ENCODE peak calls at places on chromosomes 7 and 10, in nine cellular contexts. One of them, this sample, is unnamed.

GRCh38 chr7:36605261-36605660 is 119.0 kb downstream of the AOAH start:
- DNase-seq in H1: no peak
- DNase-seq in endothelial cell of umbilical vein: no peak
- DNase-seq in cardiac fibroblast: no peak
- DNase-seq in dermis blood vessel endothelial cell: no peak
- DNase-seq in M059J: peak
- DNase-seq in NCI-H774: no peak
- DNase-seq in GDM1: no peak
- DNase-seq in CD4-positive, alpha-beta T cell: no peak
- DNase-seq in this sample: no peak

GRCh38 chr10:78862328-78862640 is 206.5 kb upstream of the ZMIZ1 start:
- DNase-seq in M059J: no peak
- DNase-seq in H1: no peak
- DNase-seq in NCI-H774: no peak
- DNase-seq in GDM1: no peak
- DNase-seq in CD4-positive, alpha-beta T cell: no peak
- DNase-seq in dermis blood vessel endothelial cell: peak
- DNase-seq in cardiac fibroblast: no peak
- DNase-seq in endothelial cell of umbilical vein: no peak
- DNase-seq in this sample: no peak

GRCh38 chr10:67141300-67141699 is 215.5 kb downstream of the LRRTM3 start:
- DNase-seq in H1: no peak
- DNase-seq in endothelial cell of umbilical vein: no peak
- DNase-seq in dermis blood vessel endothelial cell: no peak
- DNase-seq in cardiac fibroblast: no peak
- DNase-seq in CD4-positive, alpha-beta T cell: no peak
- DNase-seq in M059J: no peak
- DNase-seq in GDM1: no peak
- DNase-seq in NCI-H774: no peak
- DNase-seq in this sample: no peak

GRCh38 chr10:35781643-35782035 is 139.5 kb upstream of the FZD8 start:
- DNase-seq in H1: no peak
- DNase-seq in M059J: no peak
- DNase-seq in endothelial cell of umbilical vein: peak
- DNase-seq in cardiac fibroblast: no peak
- DNase-seq in dermis blood vessel endothelial cell: peak
- DNase-seq in GDM1: no peak
- DNase-seq in CD4-positive, alpha-beta T cell: no peak
- DNase-seq in NCI-H774: no peak
- DNase-seq in this sample: no peak

GRCh38 chr10:60130130-60130579 is 223.8 kb upstream of the CCDC6 start:
- DNase-seq in endothelial cell of umbilical vein: no peak
- DNase-seq in GDM1: no peak
- DNase-seq in dermis blood vessel endothelial cell: no peak
- DNase-seq in CD4-positive, alpha-beta T cell: no peak
- DNase-seq in NCI-H774: no peak
- DNase-seq in cardiac fibroblast: no peak
- DNase-seq in H1: no peak
- DNase-seq in M059J: no peak
- DNase-seq in this sample: no peak

GRCh38 chr10:21399392-21400015 is 126.0 kb downstream of the SKIDA1 start:
- DNase-seq in GDM1: no peak
- DNase-seq in NCI-H774: peak
- DNase-seq in endothelial cell of umbilical vein: peak
- DNase-seq in M059J: peak
- DNase-seq in CD4-positive, alpha-beta T cell: no peak
- DNase-seq in dermis blood vessel endothelial cell: peak
- DNase-seq in H1: no peak
- DNase-seq in cardiac fibroblast: peak
- DNase-seq in this sample: no peak

GRCh38 chr7:2517004-2517403 is 2.6 kb upstream of the LFNG start:
- DNase-seq in M059J: peak
- DNase-seq in GDM1: no peak
- DNase-seq in CD4-positive, alpha-beta T cell: no peak
- DNase-seq in endothelial cell of umbilical vein: no peak
- DNase-seq in H1: no peak
- DNase-seq in dermis blood vessel endothelial cell: no peak
- DNase-seq in cardiac fibroblast: peak
- DNase-seq in NCI-H774: no peak
- DNase-seq in this sample: no peak

GRCh38 chr7:82745117-82745516 is 301.5 kb upstream of the CACNA2D1 start:
- DNase-seq in NCI-H774: no peak
- DNase-seq in M059J: peak
- DNase-seq in H1: no peak
- DNase-seq in GDM1: no peak
- DNase-seq in CD4-positive, alpha-beta T cell: no peak
- DNase-seq in dermis blood vessel endothelial cell: no peak
- DNase-seq in cardiac fibroblast: peak
- DNase-seq in endothelial cell of umbilical vein: no peak
- DNase-seq in this sample: no peak

GRCh38 chr7:120190109-120190508 is 82.9 kb upstream of the KCND2 start:
- DNase-seq in NCI-H774: no peak
- DNase-seq in endothelial cell of umbilical vein: no peak
- DNase-seq in GDM1: no peak
- DNase-seq in CD4-positive, alpha-beta T cell: no peak
- DNase-seq in M059J: no peak
- DNase-seq in cardiac fibroblast: no peak
- DNase-seq in H1: no peak
- DNase-seq in dermis blood vessel endothelial cell: no peak
- DNase-seq in this sample: no peak

GRCh38 chr7:101411477-101411954 is 48.8 kb downstream of the COL26A1 start:
- DNase-seq in NCI-H774: no peak
- DNase-seq in M059J: no peak
- DNase-seq in endothelial cell of umbilical vein: no peak
- DNase-seq in cardiac fibroblast: no peak
- DNase-seq in CD4-positive, alpha-beta T cell: no peak
- DNase-seq in dermis blood vessel endothelial cell: no peak
- DNase-seq in GDM1: peak
- DNase-seq in H1: no peak
- DNase-seq in this sample: no peak

GRCh38 chr7:155647734-155648133 is 3.3 kb downstream of the RBM33 start:
- DNase-seq in CD4-positive, alpha-beta T cell: no peak
- DNase-seq in NCI-H774: no peak
- DNase-seq in GDM1: no peak
- DNase-seq in M059J: no peak
- DNase-seq in H1: no peak
- DNase-seq in endothelial cell of umbilical vein: no peak
- DNase-seq in dermis blood vessel endothelial cell: no peak
- DNase-seq in cardiac fibroblast: no peak
- DNase-seq in this sample: no peak

GRCh38 chr10:113093188-113094113 is 143.4 kb downstream of the TCF7L2 start:
- DNase-seq in H1: no peak
- DNase-seq in CD4-positive, alpha-beta T cell: no peak
- DNase-seq in M059J: peak
- DNase-seq in endothelial cell of umbilical vein: peak
- DNase-seq in dermis blood vessel endothelial cell: peak
- DNase-seq in cardiac fibroblast: no peak
- DNase-seq in GDM1: no peak
- DNase-seq in NCI-H774: peak
- DNase-seq in this sample: no peak

This sample was measured in CD8-positive, alpha-beta T cell.